ENCODE peak calls at places on chromosomes 2 and 18, in six cellular contexts. One of them, this sample, is unnamed.

GRCh38 chr2:207467716-207468347 is 61.9 kb upstream of the CREB1 start:
- DNase-seq in A549: no peak
- DNase-seq in H1: no peak
- DNase-seq in HepG2: no peak
- DNase-seq in SK-N-SH: no peak
- DNase-seq in K562: peak
- DNase-seq in this sample: peak

GRCh38 chr2:235595420-235596010 is 101.7 kb downstream of the AGAP1 start:
- DNase-seq in K562: peak
- DNase-seq in SK-N-SH: peak
- DNase-seq in HepG2: peak
- DNase-seq in H1: peak
- DNase-seq in A549: peak
- DNase-seq in this sample: no peak

GRCh38 chr18:54939375-54939917 is 19.8 kb downstream of the CCDC68 start:
- DNase-seq in HepG2: peak
- DNase-seq in K562: no peak
- DNase-seq in A549: no peak
- DNase-seq in H1: no peak
- DNase-seq in SK-N-SH: no peak
- DNase-seq in this sample: no peak

GRCh38 chr2:218260742-218261423 is at the start of gene GPBAR1:
- DNase-seq in SK-N-SH: no peak
- DNase-seq in H1: no peak
- DNase-seq in K562: no peak
- DNase-seq in A549: no peak
- DNase-seq in HepG2: peak
- DNase-seq in this sample: no peak

GRCh38 chr2:158999458-158999857 is 31.0 kb downstream of the TANC1 start:
- DNase-seq in K562: no peak
- DNase-seq in HepG2: peak
- DNase-seq in SK-N-SH: no peak
- DNase-seq in H1: no peak
- DNase-seq in A549: peak
- DNase-seq in this sample: no peak

GRCh38 chr2:173150087-173150486 is 74.4 kb downstream of the MAP3K20 start:
- DNase-seq in A549: no peak
- DNase-seq in SK-N-SH: no peak
- DNase-seq in K562: no peak
- DNase-seq in H1: no peak
- DNase-seq in HepG2: no peak
- DNase-seq in this sample: no peak

GRCh38 chr2:1973636-1974035 is 229.3 kb upstream of the PXDN start:
- DNase-seq in H1: no peak
- DNase-seq in K562: no peak
- DNase-seq in HepG2: no peak
- DNase-seq in A549: no peak
- DNase-seq in SK-N-SH: no peak
- DNase-seq in this sample: no peak

GRCh38 chr2:150698016-150698661 is 210.7 kb upstream of the RND3 start:
- DNase-seq in SK-N-SH: no peak
- DNase-seq in A549: no peak
- DNase-seq in K562: no peak
- DNase-seq in H1: no peak
- DNase-seq in HepG2: no peak
- DNase-seq in this sample: no peak

GRCh38 chr2:162636206-162636728 is 202.3 kb downstream of the KCNH7 start:
- DNase-seq in H1: no peak
- DNase-seq in SK-N-SH: no peak
- DNase-seq in A549: no peak
- DNase-seq in K562: no peak
- DNase-seq in HepG2: no peak
- DNase-seq in this sample: no peak

GRCh38 chr2:69764286-69765058 is 22.5 kb downstream of the ANXA4 start:
- DNase-seq in HepG2: peak
- DNase-seq in SK-N-SH: no peak
- DNase-seq in K562: no peak
- DNase-seq in A549: peak
- DNase-seq in H1: no peak
- DNase-seq in this sample: no peak

GRCh38 chr2:237873382-237873781 is 14.0 kb downstream of the RAMP1 start:
- DNase-seq in A549: no peak
- DNase-seq in H1: no peak
- DNase-seq in HepG2: no peak
- DNase-seq in SK-N-SH: no peak
- DNase-seq in K562: no peak
- DNase-seq in this sample: no peak

GRCh38 chr2:189129971-189130370 is 49.6 kb downstream of the COL5A2 start:
- DNase-seq in SK-N-SH: no peak
- DNase-seq in H1: no peak
- DNase-seq in A549: no peak
- DNase-seq in K562: no peak
- DNase-seq in HepG2: no peak
- DNase-seq in this sample: no peak

GRCh38 chr2:101699191-101699938 is 1.9 kb downstream of the MAP4K4 start:
- DNase-seq in A549: no peak
- DNase-seq in H1: no peak
- DNase-seq in SK-N-SH: no peak
- DNase-seq in K562: no peak
- DNase-seq in HepG2: no peak
- DNase-seq in this sample: no peak

GRCh38 chr2:172285010-172285621 is 142.3 kb upstream of the ITGA6 start:
- DNase-seq in A549: no peak
- DNase-seq in K562: no peak
- DNase-seq in SK-N-SH: no peak
- DNase-seq in HepG2: no peak
- DNase-seq in H1: no peak
- DNase-seq in this sample: no peak

GRCh38 chr2:1639086-1639858 is 105.0 kb downstream of the PXDN start:
- DNase-seq in A549: no peak
- DNase-seq in SK-N-SH: no peak
- DNase-seq in K562: no peak
- DNase-seq in H1: no peak
- DNase-seq in HepG2: no peak
- DNase-seq in this sample: no peak

GRCh38 chr2:228771719-228772254 is 499.3 kb downstream of the PID1 start:
- DNase-seq in HepG2: no peak
- DNase-seq in A549: no peak
- DNase-seq in K562: no peak
- DNase-seq in SK-N-SH: no peak
- DNase-seq in H1: no peak
- DNase-seq in this sample: no peak

GRCh38 chr18:21826641-21827302 is 86.2 kb downstream of the MIB1 start:
- DNase-seq in A549: no peak
- DNase-seq in H1: no peak
- DNase-seq in K562: no peak
- DNase-seq in HepG2: no peak
- DNase-seq in SK-N-SH: peak
- DNase-seq in this sample: no peak

GRCh38 chr18:48952287-48953095 is 1.7 kb upstream of the SMAD7 start:
- DNase-seq in K562: peak
- DNase-seq in A549: peak
- DNase-seq in H1: no peak
- DNase-seq in HepG2: no peak
- DNase-seq in SK-N-SH: peak
- DNase-seq in this sample: no peak

GRCh38 chr2:8239402-8240127 is 442.3 kb upstream of the ID2 start:
- DNase-seq in A549: no peak
- DNase-seq in SK-N-SH: no peak
- DNase-seq in HepG2: no peak
- DNase-seq in K562: no peak
- DNase-seq in H1: peak
- DNase-seq in this sample: no peak

GRCh38 chr2:238728322-238729260 is 119.3 kb upstream of the TWIST2 start:
- DNase-seq in HepG2: no peak
- DNase-seq in K562: no peak
- DNase-seq in H1: peak
- DNase-seq in A549: no peak
- DNase-seq in SK-N-SH: peak
- DNase-seq in this sample: no peak

GRCh38 chr2:47179325-47179724 is 24.2 kb upstream of the STPG4 start:
- DNase-seq in K562: no peak
- DNase-seq in SK-N-SH: no peak
- DNase-seq in H1: no peak
- DNase-seq in HepG2: no peak
- DNase-seq in A549: no peak
- DNase-seq in this sample: no peak

GRCh38 chr2:16243411-16243996 is 303.2 kb downstream of the MYCN start:
- DNase-seq in H1: no peak
- DNase-seq in HepG2: no peak
- DNase-seq in SK-N-SH: no peak
- DNase-seq in K562: no peak
- DNase-seq in A549: no peak
- DNase-seq in this sample: no peak

GRCh38 chr2:234366891-234367290 is 130.0 kb downstream of the ARL4C start:
- DNase-seq in HepG2: no peak
- DNase-seq in A549: no peak
- DNase-seq in K562: no peak
- DNase-seq in H1: no peak
- DNase-seq in SK-N-SH: no peak
- DNase-seq in this sample: no peak

GRCh38 chr2:201950606-201951005 is 83.0 kb upstream of the FZD7 start:
- DNase-seq in HepG2: no peak
- DNase-seq in SK-N-SH: no peak
- DNase-seq in A549: no peak
- DNase-seq in K562: no peak
- DNase-seq in H1: no peak
- DNase-seq in this sample: no peak

GRCh38 chr2:204205082-204205481 is 268.5 kb downstream of the ICOS start:
- DNase-seq in H1: no peak
- DNase-seq in A549: no peak
- DNase-seq in HepG2: no peak
- DNase-seq in K562: no peak
- DNase-seq in SK-N-SH: no peak
- DNase-seq in this sample: no peak

DNA sequence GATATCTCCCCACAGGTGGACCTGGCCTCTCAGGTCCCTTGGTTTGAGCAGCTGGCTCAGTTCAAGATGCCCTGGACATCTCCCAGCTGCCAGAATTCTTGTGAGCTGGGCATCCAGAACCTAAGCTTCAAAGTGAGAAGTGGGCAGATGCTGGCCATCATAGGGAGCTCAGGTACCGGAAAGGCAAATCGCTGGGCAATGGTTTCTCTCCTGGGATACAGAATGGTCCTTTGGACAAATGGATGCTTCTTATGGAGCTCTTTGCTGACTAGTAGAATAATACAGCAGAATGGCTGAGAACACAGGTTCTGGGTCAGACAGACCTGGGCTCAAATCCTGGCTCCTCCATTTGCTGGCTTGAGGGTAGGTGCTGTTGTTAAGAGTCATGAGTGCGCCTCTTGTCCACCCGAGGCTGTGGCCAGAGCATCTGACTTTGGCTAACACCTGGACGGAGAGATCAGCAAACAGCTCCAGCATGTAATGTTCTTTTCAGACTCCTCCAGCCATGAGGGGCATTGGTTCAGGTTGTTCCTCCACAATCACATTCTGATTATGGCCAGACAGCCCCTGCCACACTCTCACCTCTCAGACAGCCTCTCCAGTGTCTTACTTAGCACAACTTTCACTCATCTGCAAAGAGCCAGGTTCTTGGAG is 7.5 kb downstream of the ABCG8 start:
- DNase-seq in K562: no peak
- DNase-seq in SK-N-SH: peak
- DNase-seq in HepG2: no peak
- DNase-seq in A549: no peak
- DNase-seq in H1: no peak
- DNase-seq in this sample: no peak
- TF ChIP-seq CHD2 in K562: no peak
- TF ChIP-seq CHD2 in SK-N-SH: no peak
- TF ChIP-seq CHD2 in HepG2: no peak
- TF ChIP-seq CHD2 in A549: no peak
- TF ChIP-seq CHD2 in H1: no peak
- TF ChIP-seq CHD2 in this sample: no peak

DNA sequence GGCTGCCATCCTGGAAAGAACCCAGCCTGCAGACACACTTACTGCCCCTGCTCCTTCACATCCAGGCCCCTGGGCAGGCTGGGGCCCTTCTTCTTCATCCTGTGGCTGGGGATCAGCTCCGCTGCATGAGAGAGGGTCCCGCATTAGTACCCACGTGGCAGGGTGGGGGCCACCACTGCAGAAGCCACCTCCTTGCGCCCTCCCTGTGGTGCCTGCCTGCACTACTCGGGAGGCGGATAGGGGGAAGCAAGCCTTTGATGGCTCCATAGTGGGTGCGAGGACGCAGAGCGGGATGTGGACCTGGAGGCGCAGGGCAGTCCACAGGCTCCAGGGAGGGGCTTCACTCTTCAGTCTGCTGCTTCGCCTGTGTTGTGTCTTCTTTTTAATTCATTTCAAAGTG is 46.7 kb downstream of the GPC1 start:
- DNase-seq in SK-N-SH: peak
- DNase-seq in K562: no peak
- DNase-seq in H1: no peak
- DNase-seq in HepG2: no peak
- DNase-seq in A549: no peak
- DNase-seq in this sample: no peak
- TF ChIP-seq CHD2 in SK-N-SH: no peak
- TF ChIP-seq CHD2 in K562: no peak
- TF ChIP-seq CHD2 in H1: no peak
- TF ChIP-seq CHD2 in HepG2: no peak
- TF ChIP-seq CHD2 in A549: no peak
- TF ChIP-seq CHD2 in this sample: no peak

GRCh38 chr2:9423922-9424272 is 443 bp downstream of the CPSF3 start:
- DNase-seq in SK-N-SH: peak
- DNase-seq in K562: no peak
- DNase-seq in HepG2: peak
- DNase-seq in A549: peak
- DNase-seq in H1: no peak
- DNase-seq in this sample: no peak
- TF ChIP-seq CHD2 in SK-N-SH: no peak
- TF ChIP-seq CHD2 in K562: no peak
- TF ChIP-seq CHD2 in HepG2: no peak
- TF ChIP-seq CHD2 in A549: no peak
- TF ChIP-seq CHD2 in H1: no peak
- TF ChIP-seq CHD2 in this sample: no peak

DNA sequence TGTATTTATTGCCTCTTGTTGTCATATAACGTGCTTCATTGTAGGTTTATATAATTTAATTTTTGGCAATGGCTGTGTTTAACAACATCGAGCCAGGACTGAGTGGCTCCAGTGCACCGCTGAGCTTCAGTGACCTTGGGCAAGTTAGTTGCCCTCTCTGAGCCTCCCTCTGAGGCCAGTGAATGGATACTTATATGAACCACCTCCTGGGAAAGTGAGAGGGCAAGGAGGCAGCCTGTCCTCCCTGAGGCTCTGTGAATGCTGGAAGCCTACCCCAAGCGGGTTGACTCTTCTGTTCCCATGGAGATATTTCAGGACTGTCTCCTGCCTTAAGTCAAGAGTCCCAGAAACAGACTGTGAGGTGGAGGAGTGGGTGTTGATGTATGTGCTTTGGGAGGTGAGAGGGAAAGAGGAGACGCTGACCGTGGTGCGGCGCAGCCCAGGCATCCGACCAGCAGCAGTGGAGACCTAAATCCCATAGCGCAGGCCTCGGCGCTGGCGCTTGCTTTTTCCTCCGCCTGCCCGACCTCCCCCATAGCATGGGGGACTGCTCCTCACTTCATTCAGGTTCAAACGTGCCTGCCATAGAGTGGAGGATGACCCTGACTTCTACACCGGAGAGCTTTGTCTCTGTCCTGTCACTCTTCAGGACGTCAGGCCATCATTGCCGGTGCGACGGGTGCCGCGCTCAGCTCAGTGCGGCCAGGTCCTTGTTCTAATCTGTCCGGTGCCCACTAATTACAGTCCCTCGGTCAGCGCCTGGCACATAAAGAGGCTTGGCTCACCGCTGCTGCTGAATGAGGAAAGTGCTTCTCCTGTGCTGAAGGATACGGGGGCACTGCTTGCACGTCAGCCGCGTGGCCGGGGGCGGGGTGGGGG is 167.3 kb upstream of the HS6ST1 start:
- DNase-seq in SK-N-SH: no peak
- DNase-seq in H1: no peak
- DNase-seq in HepG2: no peak
- DNase-seq in K562: no peak
- DNase-seq in A549: no peak
- DNase-seq in this sample: no peak
- TF ChIP-seq CHD2 in SK-N-SH: no peak
- TF ChIP-seq CHD2 in H1: no peak
- TF ChIP-seq CHD2 in HepG2: no peak
- TF ChIP-seq CHD2 in K562: no peak
- TF ChIP-seq CHD2 in A549: no peak
- TF ChIP-seq CHD2 in this sample: no peak

This sample was measured in GM12878.